ENCODE peak calls at places on chromosomes 2 and 18, in five cellular contexts. H is stimulated activated CD4-positive, alpha-beta T cell treated with anti-CD3 and anti-CD28 coated beads, Interleukin-1b, Interleukin-23, amount 100 ng/mL, for 4 hours; X is activated CD4-positive, alpha-beta T cell treated with anti-CD3 and anti-CD28 coated beads, Interleukin-2, amount 50 U/mL, for 24 hours; D is germinal center; U is HuH-7.5. Z is an unnamed sample.

GRCh38 chr18:32019251-32019943 is 772 bp downstream of the RNF125 start:
- DNase-seq in H (peak), X (peak), D (peak), U (peak), Z (peak)

GRCh38 chr2:43169987-43170732 is 56.2 kb downstream of the ZFP36L2 start:
- DNase-seq in H (peak), X (no peak), D (peak), U (no peak), Z (no peak)

GRCh38 chr2:6065713-6066112 is 373.5 kb downstream of the SOX11 start:
- DNase-seq in H (no peak), X (no peak), D (no peak), U (no peak), Z (no peak)

GRCh38 chr2:33158482-33159003 is 211.8 kb downstream of the LTBP1 start:
- DNase-seq in H (no peak), X (no peak), D (no peak), U (no peak), Z (no peak)

GRCh38 chr18:73577365-73577764 is 570.3 kb downstream of the FBXO15 start:
- DNase-seq in H (no peak), X (no peak), D (no peak), U (no peak), Z (no peak)

GRCh38 chr2:149427371-149427770 is 97.0 kb downstream of the LYPD6 start:
- DNase-seq in H (no peak), X (no peak), D (no peak), U (no peak), Z (no peak)

GRCh38 chr2:70676301-70677035 is 91.5 kb downstream of the ADD2 start:
- DNase-seq in H (no peak), X (no peak), D (no peak), U (no peak), Z (no peak)

GRCh38 chr2:132936261-132936660 is 266.3 kb upstream of the LYPD1 start:
- DNase-seq in H (no peak), X (no peak), D (no peak), U (no peak), Z (no peak)

GRCh38 chr2:187567126-187567525 is 12.9 kb upstream of the TFPI start:
- DNase-seq in H (no peak), X (no peak), D (no peak), U (peak), Z (no peak)

GRCh38 chr2:104844813-104845551 is 8.9 kb upstream of the POU3F3 start:
- DNase-seq in H (no peak), X (no peak), D (no peak), U (no peak), Z (no peak)

GRCh38 chr2:234690569-234691225 is 193.8 kb upstream of the ARL4C start:
- DNase-seq in H (no peak), X (no peak), D (no peak), U (no peak), Z (no peak)

GRCh38 chr2:219184116-219184515 is 6.0 kb downstream of the RETREG2 start:
- DNase-seq in H (no peak), X (no peak), D (no peak), U (no peak), Z (no peak)

GRCh38 chr2:27041708-27042107 is 8.9 kb downstream of the TMEM214 start:
- DNase-seq in H (no peak), X (no peak), D (peak), U (no peak), Z (no peak)

GRCh38 chr2:18959952-18960717 is 370.8 kb upstream of the NT5C1B start:
- DNase-seq in H (no peak), X (no peak), D (no peak), U (no peak), Z (no peak)

GRCh38 chr2:233059797-233060499 is at the start of gene INPP5D:
- DNase-seq in H (peak), X (no peak), D (peak), U (no peak), Z (no peak)

Z was measured in tibial nerve.